ENCODE peak calls at places on chromosomes 5 and 9, in seven cellular contexts. A is Caki2; B is DMS53; V is left kidney; I is activated CD8-positive, alpha-beta memory T cell treated with anti-CD3 and anti-CD28 coated beads for 4 hours; T is stimulated activated CD4-positive, alpha-beta T cell treated with anti-CD3 and anti-CD28 coated beads, Interleukin-12 subunit alpha, Interleukin-12 subunit beta, amount 100 ng/mL, for 24 hours; F is fibroblast of lung. D is an unnamed sample.

GRCh38 chr5:111697215-111697614 is 59.8 kb downstream of the NREP start:
- DNase-seq in A (no peak), B (peak), V (peak), I (no peak), T (no peak), F (peak), D (peak)

GRCh38 chr5:76402880-76403712 is at the start of gene IQGAP2:
- DNase-seq in A (peak), B (peak), V (peak), I (peak), T (peak), F (peak), D (peak)

GRCh38 chr5:80668016-80668969 is 13.5 kb upstream of the DHFR start:
- DNase-seq in A (peak), B (no peak), V (no peak), I (no peak), T (no peak), F (no peak), D (no peak)

GRCh38 chr5:173441053-173441628 is 112.9 kb upstream of the STC2 start:
- DNase-seq in A (no peak), B (no peak), V (no peak), I (no peak), T (no peak), F (no peak), D (no peak)

GRCh38 chr5:9589049-9589835 is 40.9 kb downstream of the TAS2R1 start:
- DNase-seq in A (no peak), B (no peak), V (no peak), I (no peak), T (no peak), F (no peak), D (no peak)

GRCh38 chr5:124678992-124679519 is 67.4 kb downstream of the ZNF608 start:
- DNase-seq in A (no peak), B (no peak), V (peak), I (no peak), T (no peak), F (no peak), D (no peak)

GRCh38 chr5:174724484-174725260 is at the start of gene MSX2:
- DNase-seq in A (peak), B (no peak), V (peak), I (no peak), T (peak), F (peak), D (peak)

GRCh38 chr5:138565100-138565821 is 9.9 kb downstream of the HSPA9 start:
- DNase-seq in A (no peak), B (no peak), V (no peak), I (peak), T (no peak), F (no peak), D (no peak)

GRCh38 chr5:76818844-76819831 is at the start of gene F2RL1:
- DNase-seq in A (peak), B (peak), V (peak), I (peak), T (peak), F (peak), D (peak)

GRCh38 chr5:172362755-172363154 is 79.2 kb upstream of the UBTD2 start:
- DNase-seq in A (peak), B (no peak), V (no peak), I (no peak), T (no peak), F (no peak), D (no peak)

GRCh38 chr5:129747847-129748407 is at the start of gene MINAR2:
- DNase-seq in A (no peak), B (no peak), V (peak), I (no peak), T (no peak), F (no peak), D (no peak)

GRCh38 chr9:12748016-12748415 is 26.8 kb upstream of the LURAP1L start:
- DNase-seq in A (no peak), B (peak), V (no peak), I (no peak), T (no peak), F (peak), D (peak)

GRCh38 chr5:1943481-1943880 is 60.8 kb upstream of the IRX4 start:
- DNase-seq in A (no peak), B (no peak), V (no peak), I (no peak), T (no peak), F (no peak), D (no peak)

GRCh38 chr9:69027355-69028097 is 8.0 kb upstream of the FXN start:
- DNase-seq in A (no peak), B (peak), V (peak), I (no peak), T (peak), F (peak), D (peak)

GRCh38 chr9:16147726-16148125 is 594.9 kb downstream of the CCDC171 start:
- DNase-seq in A (no peak), B (no peak), V (no peak), I (no peak), T (no peak), F (no peak), D (no peak)

GRCh38 chr5:176365663-176366574 is 632 bp downstream of the ARL10 start:
- DNase-seq in A (no peak), B (peak), V (peak), I (no peak), T (peak), F (peak), D (peak)